ENCODE peak calls at places on chromosomes 12 and 14, in ten cellular contexts. One of them, this sample, is unnamed.

GRCh38 chr14:99284254-99285004 is 12.4 kb upstream of the BCL11B start:
- DNase-seq in posterior cingulate gyrus: no peak
- DNase-seq in GM10248: no peak
- DNase-seq in stimulated activated CD4-positive, alpha-beta T cell treated with anti-CD3 and anti-CD28 coated beads, Interleukin-2, amount 100 ng/mL, for 48 hours: no peak
- DNase-seq in cardiac muscle cell: no peak
- DNase-seq in AG08396: no peak
- DNase-seq in thoracic aorta: no peak
- DNase-seq in cardiac fibroblast: no peak
- DNase-seq in SK-N-SH: no peak
- DNase-seq in nephron progenitor cell: no peak
- DNase-seq in this sample: no peak

GRCh38 chr14:78598046-78598652 is 428.0 kb downstream of the NRXN3 start:
- DNase-seq in posterior cingulate gyrus: peak
- DNase-seq in GM10248: peak
- DNase-seq in stimulated activated CD4-positive, alpha-beta T cell treated with anti-CD3 and anti-CD28 coated beads, Interleukin-2, amount 100 ng/mL, for 48 hours: peak
- DNase-seq in cardiac muscle cell: peak
- DNase-seq in AG08396: peak
- DNase-seq in thoracic aorta: no peak
- DNase-seq in cardiac fibroblast: peak
- DNase-seq in SK-N-SH: peak
- DNase-seq in nephron progenitor cell: peak
- DNase-seq in this sample: peak

GRCh38 chr14:62185078-62185477 is 422.9 kb downstream of the SNAPC1 start:
- DNase-seq in posterior cingulate gyrus: no peak
- DNase-seq in GM10248: no peak
- DNase-seq in stimulated activated CD4-positive, alpha-beta T cell treated with anti-CD3 and anti-CD28 coated beads, Interleukin-2, amount 100 ng/mL, for 48 hours: no peak
- DNase-seq in cardiac muscle cell: no peak
- DNase-seq in AG08396: no peak
- DNase-seq in thoracic aorta: no peak
- DNase-seq in cardiac fibroblast: peak
- DNase-seq in SK-N-SH: no peak
- DNase-seq in nephron progenitor cell: no peak
- DNase-seq in this sample: no peak

GRCh38 chr14:66624319-66624937 is 116.5 kb downstream of the GPHN start:
- DNase-seq in posterior cingulate gyrus: no peak
- DNase-seq in GM10248: peak
- DNase-seq in stimulated activated CD4-positive, alpha-beta T cell treated with anti-CD3 and anti-CD28 coated beads, Interleukin-2, amount 100 ng/mL, for 48 hours: peak
- DNase-seq in cardiac muscle cell: peak
- DNase-seq in AG08396: peak
- DNase-seq in thoracic aorta: no peak
- DNase-seq in cardiac fibroblast: peak
- DNase-seq in SK-N-SH: peak
- DNase-seq in nephron progenitor cell: peak
- DNase-seq in this sample: peak

GRCh38 chr14:45838597-45838996 is 585.6 kb upstream of the MIS18BP1 start:
- DNase-seq in posterior cingulate gyrus: no peak
- DNase-seq in GM10248: no peak
- DNase-seq in stimulated activated CD4-positive, alpha-beta T cell treated with anti-CD3 and anti-CD28 coated beads, Interleukin-2, amount 100 ng/mL, for 48 hours: no peak
- DNase-seq in cardiac muscle cell: peak
- DNase-seq in AG08396: no peak
- DNase-seq in thoracic aorta: no peak
- DNase-seq in cardiac fibroblast: peak
- DNase-seq in SK-N-SH: no peak
- DNase-seq in nephron progenitor cell: no peak
- DNase-seq in this sample: no peak

GRCh38 chr12:11577658-11578260 is 71.7 kb upstream of the ETV6 start:
- DNase-seq in posterior cingulate gyrus: no peak
- DNase-seq in GM10248: no peak
- DNase-seq in stimulated activated CD4-positive, alpha-beta T cell treated with anti-CD3 and anti-CD28 coated beads, Interleukin-2, amount 100 ng/mL, for 48 hours: no peak
- DNase-seq in cardiac muscle cell: no peak
- DNase-seq in AG08396: peak
- DNase-seq in thoracic aorta: no peak
- DNase-seq in cardiac fibroblast: peak
- DNase-seq in SK-N-SH: no peak
- DNase-seq in nephron progenitor cell: no peak
- DNase-seq in this sample: no peak

GRCh38 chr12:13316847-13317246 is 120.3 kb downstream of the EMP1 start:
- DNase-seq in posterior cingulate gyrus: no peak
- DNase-seq in GM10248: no peak
- DNase-seq in stimulated activated CD4-positive, alpha-beta T cell treated with anti-CD3 and anti-CD28 coated beads, Interleukin-2, amount 100 ng/mL, for 48 hours: no peak
- DNase-seq in cardiac muscle cell: no peak
- DNase-seq in AG08396: no peak
- DNase-seq in thoracic aorta: no peak
- DNase-seq in cardiac fibroblast: no peak
- DNase-seq in SK-N-SH: no peak
- DNase-seq in nephron progenitor cell: no peak
- DNase-seq in this sample: no peak

GRCh38 chr12:59927041-59927440 is 331.2 kb downstream of the SLC16A7 start:
- DNase-seq in posterior cingulate gyrus: no peak
- DNase-seq in GM10248: no peak
- DNase-seq in stimulated activated CD4-positive, alpha-beta T cell treated with anti-CD3 and anti-CD28 coated beads, Interleukin-2, amount 100 ng/mL, for 48 hours: no peak
- DNase-seq in cardiac muscle cell: no peak
- DNase-seq in AG08396: no peak
- DNase-seq in thoracic aorta: no peak
- DNase-seq in cardiac fibroblast: peak
- DNase-seq in SK-N-SH: no peak
- DNase-seq in nephron progenitor cell: no peak
- DNase-seq in this sample: no peak

GRCh38 chr12:45644521-45644920 is 85.0 kb upstream of the ARID2 start:
- DNase-seq in posterior cingulate gyrus: no peak
- DNase-seq in GM10248: no peak
- DNase-seq in stimulated activated CD4-positive, alpha-beta T cell treated with anti-CD3 and anti-CD28 coated beads, Interleukin-2, amount 100 ng/mL, for 48 hours: no peak
- DNase-seq in cardiac muscle cell: no peak
- DNase-seq in AG08396: peak
- DNase-seq in thoracic aorta: no peak
- DNase-seq in cardiac fibroblast: peak
- DNase-seq in SK-N-SH: no peak
- DNase-seq in nephron progenitor cell: no peak
- DNase-seq in this sample: no peak

GRCh38 chr12:131345521-131346436 is 365.1 kb upstream of the SFSWAP start:
- DNase-seq in posterior cingulate gyrus: no peak
- DNase-seq in GM10248: no peak
- DNase-seq in stimulated activated CD4-positive, alpha-beta T cell treated with anti-CD3 and anti-CD28 coated beads, Interleukin-2, amount 100 ng/mL, for 48 hours: no peak
- DNase-seq in cardiac muscle cell: no peak
- DNase-seq in AG08396: no peak
- DNase-seq in thoracic aorta: no peak
- DNase-seq in cardiac fibroblast: no peak
- DNase-seq in SK-N-SH: no peak
- DNase-seq in nephron progenitor cell: no peak
- DNase-seq in this sample: no peak